ENCODE peak calls at places on chromosomes 3 and 15, in ten cellular contexts. Y is upper lobe of right lung, N is kidney epithelial cell, Q is HCT116, E is ovary, T is Panc1, I is K562, P is body of pancreas, X is colonic mucosa, K is tibial artery. F is an unnamed sample. For H3K27me3, the result is how much of the 10 kb centered on the place peaks cover.

GRCh38 chr15:69092159-69092558 is 68.3 kb upstream of the GLCE start:
- DNase-seq in Y (no peak), X (no peak), N (peak), E (no peak), I (no peak), K (no peak), T (peak), Q (no peak), P (no peak), F (no peak)

GRCh38 chr3:114799789-114800188 is 347.3 kb downstream of the ZBTB20 start:
- DNase-seq in K (no peak), X (no peak), P (no peak), Y (no peak), I (no peak), N (no peak), E (no peak), Q (no peak), T (no peak), F (no peak)

GRCh38 chr15:68367992-68368391 is 64.0 kb downstream of the ITGA11 start:
- DNase-seq in P (no peak), K (no peak), Q (no peak), I (no peak), E (no peak), X (no peak), Y (no peak), N (no peak), T (no peak), F (no peak)

GRCh38 chr3:15860014-15860934 is 62.5 kb upstream of the ANKRD28 start:
- DNase-seq in K (peak), Y (peak), X (peak), P (peak), T (no peak), I (peak), Q (peak), E (peak), N (no peak), F (peak)

GRCh38 chr3:173912126-173912525 is 514.6 kb downstream of the NLGN1 start:
- DNase-seq in X (no peak), Q (no peak), N (no peak), I (no peak), P (no peak), E (no peak), K (no peak), Y (no peak), T (no peak), F (no peak)

GRCh38 chr3:123085293-123085949 is 18.6 kb downstream of the PDIA5 start:
- DNase-seq in I (peak), Q (no peak), K (no peak), E (no peak), N (no peak), Y (no peak), X (no peak), P (no peak), T (no peak), F (no peak)

GRCh38 chr3:117887896-117888295 is 1146.8 kb downstream of the IGSF11 start:
- DNase-seq in Y (no peak), X (no peak), Q (no peak), T (no peak), P (no peak), N (peak), K (no peak), I (no peak), E (no peak), F (no peak)

GRCh38 chr3:45210308-45211038 is 15.6 kb downstream of the TMEM158 start:
- DNase-seq in P (peak), K (peak), N (no peak), T (no peak), Y (peak), E (peak), X (peak), Q (peak), I (peak), F (peak)

GRCh38 chr3:150384517-150385212 is 23.4 kb upstream of the TSC22D2 start:
- DNase-seq in I (peak), X (no peak), P (no peak), E (no peak), N (peak), Y (peak), T (no peak), K (peak), Q (no peak), F (peak)

GRCh38 chr3:143135150-143135549 is 15.6 kb downstream of the CHST2 start:
- DNase-seq in E (no peak), X (no peak), N (peak), K (no peak), P (no peak), Y (no peak), I (no peak), Q (no peak), T (no peak), F (no peak)

GRCh38 chr15:64013179-64014043 is 32.9 kb downstream of the DAPK2 start:
- DNase-seq in K (no peak), E (no peak), I (no peak), P (no peak), Q (no peak), X (peak), N (no peak), T (no peak), Y (no peak), F (no peak)

GRCh38 chr15:91338763-91339162 is 238.7 kb downstream of the SV2B start:
- DNase-seq in K (no peak), N (peak), P (no peak), E (no peak), T (no peak), Q (no peak), I (no peak), X (no peak), Y (no peak), F (no peak)

GRCh38 chr3:131077904-131078303 is 51.2 kb downstream of the NEK11 start:
- DNase-seq in T (no peak), E (no peak), Y (no peak), X (no peak), K (no peak), P (no peak), Q (no peak), I (no peak), N (no peak), F (no peak)

GRCh38 chr3:99867594-99868437 is 50.2 kb downstream of the CMSS1 start:
- DNase-seq in P (no peak), T (no peak), N (no peak), X (no peak), Q (no peak), E (no peak), I (no peak), K (no peak), Y (no peak), F (no peak)

GRCh38 chr3:57998366-57999283 is 9.6 kb upstream of the FLNB start:
- DNase-seq in Q (no peak), Y (no peak), I (peak), P (peak), T (no peak), E (no peak), K (no peak), X (peak), N (no peak), F (peak)

GRCh38 chr3:190225186-190225692 is 97.0 kb downstream of the CLDN1 start:
- DNase-seq in E (no peak), T (peak), Y (no peak), X (no peak), P (no peak), N (no peak), Q (peak), K (no peak), I (no peak), F (no peak)

GRCh38 chr15:52018244-52018643 is 775 bp upstream of the MAPK6 start:
- DNase-seq in Y (no peak), P (no peak), K (no peak), T (no peak), N (no peak), Q (no peak), E (no peak), X (no peak), I (no peak), F (no peak)

DNA sequence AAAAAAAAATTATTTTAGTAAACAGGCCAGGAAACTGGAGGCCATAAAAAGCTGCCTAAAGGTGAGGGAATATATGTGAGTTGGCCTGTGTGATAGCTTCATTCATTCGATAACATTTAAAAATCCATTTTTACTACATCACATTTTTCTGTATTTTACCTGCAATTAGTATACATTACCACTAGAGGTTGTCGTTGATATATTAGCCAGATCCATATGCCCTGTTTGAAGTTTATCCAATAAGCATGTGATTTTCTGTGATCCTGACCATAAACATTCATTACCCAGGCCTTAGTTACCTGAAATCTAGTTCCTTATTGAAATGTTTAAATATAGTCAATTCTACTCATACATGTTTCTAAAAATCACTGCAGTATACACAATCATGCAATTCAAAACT is 71.4 kb downstream of the ARNT2 start:
- DNase-seq in I (no peak), P (no peak), Q (no peak), T (no peak), E (no peak), X (no peak), N (no peak), K (no peak), Y (no peak), F (no peak)
- TF ChIP-seq CTCF in I (no peak), P (no peak), Q (peak), T (peak), E (no peak), X (no peak), N (peak), K (no peak), Y (no peak), F (no peak)

GRCh38 chr3:119035014-119035346 is 334 bp upstream of the IGSF11 start:
- DNase-seq in K (no peak), P (no peak), N (no peak), X (no peak), Q (no peak), Y (no peak), E (no peak), I (no peak), T (no peak), F (no peak)
- H3K4me3 ChIP-seq in K (peak), P (peak), N (peak), X (peak), Q (peak), Y (peak), E (peak), I (peak), T (peak), F (peak)

DNA sequence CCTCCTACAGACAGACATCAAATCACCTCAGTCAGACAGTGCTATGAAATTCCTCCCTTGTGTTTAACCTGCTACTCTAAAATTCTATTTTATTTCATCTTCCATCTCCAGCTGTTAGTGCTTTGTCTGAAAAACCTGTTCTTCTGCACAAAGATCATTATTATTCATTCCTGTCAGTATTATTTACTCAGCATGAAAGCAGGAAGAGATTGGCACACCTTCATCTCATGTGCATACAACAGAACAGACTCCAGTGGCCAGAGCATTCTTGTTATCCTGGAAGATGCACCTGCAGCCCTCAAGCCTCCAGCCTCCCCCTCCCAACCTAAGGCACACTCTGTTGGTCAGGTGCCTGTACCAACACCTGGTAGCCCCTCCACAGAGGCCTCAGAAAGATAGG is 1.8 kb upstream of the ROPN1B start:
- DNase-seq in K (no peak), N (no peak), E (no peak), I (no peak), T (no peak), P (no peak), Q (no peak), X (no peak), Y (no peak), F (no peak)
- H3K27me3 ChIP-seq in K (under half), N (under half), E (under half), I (under half), T (under half), P (under half), Q (under half), X (under half), Y (under half), F (under half)

GRCh38 chr15:70214266-70214665 is 116.5 kb upstream of the TLE3 start:
- DNase-seq in T (no peak), Q (no peak), E (no peak), Y (no peak), I (no peak), K (no peak), X (no peak), N (no peak), P (no peak), F (no peak)
- TF ChIP-seq CTCF in T (no peak), Q (peak), E (no peak), Y (no peak), I (peak), K (no peak), X (no peak), N (peak), P (no peak), F (peak)

DNA sequence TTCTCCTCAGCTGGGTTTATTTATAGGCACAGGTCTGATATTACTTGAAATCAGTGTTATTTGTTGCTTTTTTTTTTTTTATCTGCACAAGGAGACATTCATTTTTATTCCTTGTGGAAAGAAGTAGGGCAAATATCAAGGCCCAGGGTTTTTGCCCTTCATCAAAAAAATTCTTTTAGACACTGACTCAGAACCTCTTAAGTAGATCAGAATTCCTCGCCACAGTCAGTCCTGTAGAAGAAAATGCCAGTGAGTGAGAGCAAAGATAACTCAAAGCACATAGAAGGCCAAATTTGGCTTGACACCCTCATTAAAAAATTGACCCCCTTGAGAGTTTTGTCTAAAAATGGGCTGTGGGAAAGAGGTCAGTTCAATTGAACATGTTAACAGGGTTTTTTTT is 106.5 kb downstream of the MYH15 start:
- DNase-seq in Q (no peak), E (no peak), T (no peak), I (no peak), P (no peak), Y (no peak), X (no peak), K (no peak), N (no peak), F (no peak)
- H3K4me3 ChIP-seq in Q (no peak), E (no peak), T (no peak), I (no peak), P (no peak), Y (no peak), X (no peak), K (no peak), N (no peak), F (no peak)

GRCh38 chr15:76345269-76345879 is 8.8 kb downstream of the ISL2 start:
- DNase-seq in K (no peak), P (no peak), N (no peak), T (no peak), E (no peak), I (no peak), Q (no peak), Y (no peak), X (no peak), F (no peak)
- H3K27me3 ChIP-seq in K (half or more), P (half or more), N (half or more), T (under half), E (under half), I (under half), Q (under half), Y (half or more), X (half or more), F (under half)

GRCh38 chr15:65085990-65086679 is 9.6 kb downstream of the KBTBD13 start:
- DNase-seq in E (no peak), I (peak), T (no peak), P (no peak), K (peak), N (no peak), Y (no peak), X (peak), Q (peak), F (no peak)

GRCh38 chr15:65087873-65088642 is 11.5 kb downstream of the KBTBD13 start:
- DNase-seq in T (no peak), E (peak), P (no peak), K (peak), X (peak), I (no peak), Q (no peak), Y (no peak), N (no peak), F (no peak)

GRCh38 chr15:65085207-65085753 is 8.7 kb downstream of the KBTBD13 start:
- DNase-seq in N (no peak), I (no peak), T (no peak), Q (no peak), Y (peak), E (no peak), X (no peak), K (peak), P (no peak), F (no peak)

GRCh38 chr15:65087411-65087810 is 10.9 kb downstream of the KBTBD13 start:
- DNase-seq in E (no peak), I (no peak), Y (no peak), Q (no peak), P (no peak), T (no peak), N (no peak), K (no peak), X (no peak), F (no peak)

GRCh38 chr15:65086680-65087111 is 10.2 kb downstream of the KBTBD13 start:
- DNase-seq in I (no peak), P (no peak), E (no peak), X (no peak), Y (peak), T (no peak), N (no peak), K (peak), Q (no peak), F (no peak)
- TF ChIP-seq CTCF in I (peak), P (no peak), E (no peak), X (no peak), Y (no peak), T (no peak), N (peak), K (peak), Q (no peak), F (no peak)

DNA sequence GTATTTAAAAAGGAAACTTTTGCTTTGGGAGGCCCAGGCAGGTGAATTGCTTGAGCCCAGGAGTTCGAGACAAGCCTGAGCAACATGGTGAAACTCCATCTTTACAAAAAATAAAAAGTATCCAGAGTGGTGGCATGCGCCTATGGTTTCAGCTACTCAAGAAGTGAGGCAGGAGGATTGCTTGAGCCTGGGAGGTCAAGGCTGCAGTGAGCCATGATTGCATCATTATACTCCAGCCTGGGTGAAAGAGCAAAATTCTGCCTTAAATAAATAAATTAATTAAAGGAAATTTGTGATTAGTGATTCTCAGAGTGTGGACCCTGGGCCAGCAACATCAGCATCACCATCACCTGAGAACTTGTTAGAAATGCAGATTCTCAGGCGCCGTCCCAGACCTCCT is 9.9 kb upstream of the COMMD4 start:
- DNase-seq in K (no peak), E (no peak), P (no peak), I (no peak), T (no peak), Q (no peak), Y (no peak), N (no peak), X (no peak), F (no peak)
- H3K4me3 ChIP-seq in K (no peak), E (no peak), P (no peak), I (no peak), T (no peak), Q (no peak), Y (no peak), N (no peak), X (no peak), F (no peak)

GRCh38 chr3:184557348-184557950 is 4.1 kb upstream of the EPHB3 start:
- DNase-seq in Y (no peak), E (no peak), N (no peak), X (no peak), P (no peak), K (no peak), I (no peak), T (no peak), Q (no peak), F (no peak)
- H3K27me3 ChIP-seq in Y (under half), E (under half), N (under half), X (under half), P (under half), K (under half), I (half or more), T (under half), Q (under half), F (under half)

GRCh38 chr3:50617096-50617791 is at the start of gene MAPKAPK3:
- DNase-seq in N (no peak), Q (no peak), Y (peak), E (no peak), K (peak), I (no peak), X (peak), P (peak), T (no peak), F (no peak)
- TF ChIP-seq CTCF in N (no peak), Q (no peak), Y (no peak), E (no peak), K (no peak), I (no peak), X (no peak), P (no peak), T (no peak), F (peak)